ENCODE peak calls at places on chromosomes 1 and 21, in nine cellular contexts. One of them, this sample, is unnamed.

GRCh38 chr1:54335396-54336056 is 70.7 kb downstream of the SSBP3 start:
- DNase-seq in tibial artery: peak; percentile 78
- DNase-seq in lower lobe of right lung: no peak
- DNase-seq in keratinocyte: peak; percentile 73
- DNase-seq in mucosa of descending colon: no peak
- DNase-seq in neural progenitor cell: no peak
- DNase-seq in A549: no peak
- DNase-seq in astrocyte: peak; percentile 90
- DNase-seq in A673: peak; percentile 29
- DNase-seq in this sample: peak; percentile 57

GRCh38 chr1:69082312-69082711 is 485.4 kb upstream of the LRRC7 start:
- DNase-seq in tibial artery: no peak
- DNase-seq in lower lobe of right lung: no peak
- DNase-seq in keratinocyte: no peak
- DNase-seq in mucosa of descending colon: no peak
- DNase-seq in neural progenitor cell: peak; percentile 79
- DNase-seq in A549: no peak
- DNase-seq in astrocyte: no peak
- DNase-seq in A673: peak; percentile 28
- DNase-seq in this sample: no peak

GRCh38 chr1:159172599-159173291 is 1.3 kb downstream of the CADM3 start:
- DNase-seq in tibial artery: peak; percentile 32
- DNase-seq in lower lobe of right lung: no peak
- DNase-seq in keratinocyte: no peak
- DNase-seq in mucosa of descending colon: peak; percentile 23
- DNase-seq in neural progenitor cell: peak; percentile 69
- DNase-seq in A549: no peak
- DNase-seq in astrocyte: no peak
- DNase-seq in A673: no peak
- DNase-seq in this sample: no peak

GRCh38 chr1:27807385-27807784 is 23.2 kb upstream of the PPP1R8 start:
- DNase-seq in tibial artery: no peak
- DNase-seq in lower lobe of right lung: no peak
- DNase-seq in keratinocyte: no peak
- DNase-seq in mucosa of descending colon: no peak
- DNase-seq in neural progenitor cell: no peak
- DNase-seq in A549: no peak
- DNase-seq in astrocyte: no peak
- DNase-seq in A673: peak; percentile 23
- DNase-seq in this sample: no peak

GRCh38 chr1:241021286-241021685 is 335.7 kb downstream of the RGS7 start:
- DNase-seq in tibial artery: no peak
- DNase-seq in lower lobe of right lung: no peak
- DNase-seq in keratinocyte: no peak
- DNase-seq in mucosa of descending colon: no peak
- DNase-seq in neural progenitor cell: no peak
- DNase-seq in A549: no peak
- DNase-seq in astrocyte: no peak
- DNase-seq in A673: no peak
- DNase-seq in this sample: no peak

GRCh38 chr21:34967509-34968289 is 81.4 kb downstream of the RUNX1 start:
- DNase-seq in tibial artery: no peak
- DNase-seq in lower lobe of right lung: no peak
- DNase-seq in keratinocyte: no peak
- DNase-seq in mucosa of descending colon: no peak
- DNase-seq in neural progenitor cell: no peak
- DNase-seq in A549: no peak
- DNase-seq in astrocyte: no peak
- DNase-seq in A673: no peak
- DNase-seq in this sample: no peak

GRCh38 chr1:35568975-35569395 is 4.1 kb upstream of the TFAP2E start:
- DNase-seq in tibial artery: no peak
- DNase-seq in lower lobe of right lung: peak; percentile 69
- DNase-seq in keratinocyte: no peak
- DNase-seq in mucosa of descending colon: peak; percentile 69
- DNase-seq in neural progenitor cell: peak; percentile 80
- DNase-seq in A549: peak; percentile 53
- DNase-seq in astrocyte: no peak
- DNase-seq in A673: peak; percentile 79
- DNase-seq in this sample: no peak

GRCh38 chr1:10838541-10838940 is 42.1 kb upstream of the CASZ1 start:
- DNase-seq in tibial artery: no peak
- DNase-seq in lower lobe of right lung: no peak
- DNase-seq in keratinocyte: no peak
- DNase-seq in mucosa of descending colon: no peak
- DNase-seq in neural progenitor cell: no peak
- DNase-seq in A549: no peak
- DNase-seq in astrocyte: no peak
- DNase-seq in A673: no peak
- DNase-seq in this sample: no peak

GRCh38 chr1:25945756-25946155 is 39.5 kb upstream of the STMN1 start:
- DNase-seq in tibial artery: no peak
- DNase-seq in lower lobe of right lung: no peak
- DNase-seq in keratinocyte: no peak
- DNase-seq in mucosa of descending colon: no peak
- DNase-seq in neural progenitor cell: peak; percentile 70
- DNase-seq in A549: no peak
- DNase-seq in astrocyte: no peak
- DNase-seq in A673: peak; percentile 66
- DNase-seq in this sample: no peak

GRCh38 chr1:55519937-55520683 is 304.9 kb upstream of the USP24 start:
- DNase-seq in tibial artery: no peak
- DNase-seq in lower lobe of right lung: no peak
- DNase-seq in keratinocyte: no peak
- DNase-seq in mucosa of descending colon: no peak
- DNase-seq in neural progenitor cell: no peak
- DNase-seq in A549: no peak
- DNase-seq in astrocyte: no peak
- DNase-seq in A673: no peak
- DNase-seq in this sample: no peak

GRCh38 chr1:109083923-109084322 is 6.6 kb upstream of the TMEM167B start:
- DNase-seq in tibial artery: no peak
- DNase-seq in lower lobe of right lung: no peak
- DNase-seq in keratinocyte: no peak
- DNase-seq in mucosa of descending colon: no peak
- DNase-seq in neural progenitor cell: no peak
- DNase-seq in A549: no peak
- DNase-seq in astrocyte: no peak
- DNase-seq in A673: no peak
- DNase-seq in this sample: no peak

GRCh38 chr1:17502326-17502778 is 37.1 kb upstream of the ARHGEF10L start:
- DNase-seq in tibial artery: peak; percentile 94
- DNase-seq in lower lobe of right lung: peak; percentile 89
- DNase-seq in keratinocyte: no peak
- DNase-seq in mucosa of descending colon: peak; percentile 94
- DNase-seq in neural progenitor cell: peak; percentile 92
- DNase-seq in A549: peak; percentile 68
- DNase-seq in astrocyte: peak; percentile 64
- DNase-seq in A673: peak; percentile 75
- DNase-seq in this sample: peak; percentile 81

GRCh38 chr1:164423136-164423535 is 135.8 kb upstream of the PBX1 start:
- DNase-seq in tibial artery: no peak
- DNase-seq in lower lobe of right lung: no peak
- DNase-seq in keratinocyte: no peak
- DNase-seq in mucosa of descending colon: no peak
- DNase-seq in neural progenitor cell: no peak
- DNase-seq in A549: no peak
- DNase-seq in astrocyte: peak; percentile 51
- DNase-seq in A673: no peak
- DNase-seq in this sample: no peak

GRCh38 chr21:44878053-44878982 is 4.8 kb upstream of the PTTG1IP start:
- DNase-seq in tibial artery: no peak
- DNase-seq in lower lobe of right lung: no peak
- DNase-seq in keratinocyte: no peak
- DNase-seq in mucosa of descending colon: peak; percentile 25
- DNase-seq in neural progenitor cell: no peak
- DNase-seq in A549: peak; percentile 58
- DNase-seq in astrocyte: no peak
- DNase-seq in A673: no peak
- DNase-seq in this sample: no peak

GRCh38 chr21:15005391-15005790 is 59.4 kb downstream of the NRIP1 start:
- DNase-seq in tibial artery: no peak
- DNase-seq in lower lobe of right lung: no peak
- DNase-seq in keratinocyte: no peak
- DNase-seq in mucosa of descending colon: no peak
- DNase-seq in neural progenitor cell: peak; percentile 26
- DNase-seq in A549: no peak
- DNase-seq in astrocyte: no peak
- DNase-seq in A673: no peak
- DNase-seq in this sample: no peak

GRCh38 chr1:91650764-91651163 is 150.1 kb downstream of the CDC7 start:
- DNase-seq in tibial artery: peak; percentile 93
- DNase-seq in lower lobe of right lung: no peak
- DNase-seq in keratinocyte: peak; percentile 65
- DNase-seq in mucosa of descending colon: no peak
- DNase-seq in neural progenitor cell: no peak
- DNase-seq in A549: peak; percentile 49
- DNase-seq in astrocyte: peak; percentile 97
- DNase-seq in A673: no peak
- DNase-seq in this sample: peak; percentile 50

GRCh38 chr1:225842788-225843425 is 33.0 kb downstream of the EPHX1 start:
- DNase-seq in tibial artery: no peak
- DNase-seq in lower lobe of right lung: no peak
- DNase-seq in keratinocyte: no peak
- DNase-seq in mucosa of descending colon: no peak
- DNase-seq in neural progenitor cell: no peak
- DNase-seq in A549: no peak
- DNase-seq in astrocyte: no peak
- DNase-seq in A673: no peak
- DNase-seq in this sample: no peak
- TF ChIP-seq CTCF in tibial artery: no peak
- TF ChIP-seq CTCF in lower lobe of right lung: no peak
- TF ChIP-seq CTCF in keratinocyte: no peak
- TF ChIP-seq CTCF in mucosa of descending colon: no peak
- TF ChIP-seq CTCF in neural progenitor cell: no peak
- TF ChIP-seq CTCF in A549: no peak
- TF ChIP-seq CTCF in astrocyte: no peak
- TF ChIP-seq CTCF in A673: no peak
- TF ChIP-seq CTCF in this sample: no peak

DNA sequence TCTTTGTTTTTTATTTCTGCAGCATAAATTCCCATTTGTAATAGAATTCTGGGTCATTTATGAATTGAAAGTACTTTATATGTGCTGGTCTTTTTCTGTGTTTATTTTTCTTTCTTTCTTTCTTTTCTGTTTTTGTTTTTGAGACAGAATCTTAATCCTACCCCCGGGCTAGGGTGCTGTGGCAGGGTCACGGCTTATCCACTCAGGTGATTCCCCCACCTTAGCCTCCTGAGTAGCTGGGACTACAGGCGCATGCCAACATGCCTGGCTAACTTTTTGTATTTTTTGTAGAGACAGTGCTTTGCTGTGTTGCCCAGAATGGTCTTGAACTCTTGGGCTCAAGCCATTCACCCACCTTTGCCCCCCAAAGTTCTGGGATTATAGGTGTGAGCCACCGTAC is 18.7 kb downstream of the RAP1A start:
- DNase-seq in tibial artery: no peak
- DNase-seq in lower lobe of right lung: no peak
- DNase-seq in keratinocyte: no peak
- DNase-seq in mucosa of descending colon: no peak
- DNase-seq in neural progenitor cell: no peak
- DNase-seq in A549: no peak
- DNase-seq in astrocyte: no peak
- DNase-seq in A673: no peak
- DNase-seq in this sample: no peak
- H3K4me1 ChIP-seq in tibial artery: no peaks in the 10 kb centered on the region
- H3K4me1 ChIP-seq in lower lobe of right lung: peaks cover 30% of the 10 kb centered on the region
- H3K4me1 ChIP-seq in keratinocyte: peaks cover 3% of the 10 kb centered on the region
- H3K4me1 ChIP-seq in mucosa of descending colon: peaks cover 39% of the 10 kb centered on the region
- H3K4me1 ChIP-seq in neural progenitor cell: peaks cover 4% of the 10 kb centered on the region
- H3K4me1 ChIP-seq in A549: no peaks in the 10 kb centered on the region
- H3K4me1 ChIP-seq in astrocyte: no peaks in the 10 kb centered on the region
- H3K4me1 ChIP-seq in A673: no peaks in the 10 kb centered on the region
- H3K4me1 ChIP-seq in this sample: peaks cover 50% of the 10 kb centered on the region

DNA sequence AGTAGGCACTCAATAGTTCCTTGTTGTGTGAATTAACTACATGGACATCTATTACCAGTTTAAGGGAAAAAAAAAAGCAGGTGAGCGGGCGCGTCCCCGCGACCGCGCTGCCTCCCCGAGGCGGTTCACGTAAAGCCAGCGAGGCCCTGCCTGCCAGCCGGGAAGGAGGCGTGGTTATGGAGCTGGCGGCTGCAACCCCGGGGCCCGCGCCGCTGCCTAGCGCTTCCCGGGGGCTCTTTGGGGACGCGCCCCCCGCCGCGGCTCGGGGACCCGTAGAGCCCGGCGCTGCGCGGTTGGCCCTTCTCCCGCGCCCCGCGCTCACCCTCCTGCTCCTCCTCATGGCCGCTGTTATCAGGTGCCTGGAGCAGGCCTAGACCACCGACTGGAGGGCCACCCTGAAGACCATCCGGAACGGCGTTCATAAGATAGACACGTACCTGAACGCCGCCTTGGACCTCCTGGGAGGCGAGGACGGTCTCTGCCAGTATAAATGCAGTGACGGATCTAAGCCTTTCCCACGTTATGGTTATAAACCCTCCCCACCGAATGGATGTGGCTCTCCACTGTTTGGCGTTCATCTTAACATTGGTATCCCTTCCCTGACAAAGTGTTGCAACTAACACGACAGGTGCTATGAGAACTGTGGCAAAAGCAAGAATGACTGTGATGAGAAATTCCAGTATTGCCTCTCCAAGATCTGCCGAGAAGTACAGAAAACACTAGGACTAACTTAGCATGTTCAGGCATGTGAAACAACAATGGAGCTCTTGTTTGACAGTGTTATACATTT is 2.6 kb upstream of the CC2D1B start:
- DNase-seq in tibial artery: no peak
- DNase-seq in lower lobe of right lung: peak; percentile 77
- DNase-seq in keratinocyte: peak; percentile 36
- DNase-seq in mucosa of descending colon: peak; percentile 81
- DNase-seq in neural progenitor cell: peak; percentile 88
- DNase-seq in A549: peak; percentile 35
- DNase-seq in astrocyte: peak; percentile 15
- DNase-seq in A673: peak; percentile 77
- DNase-seq in this sample: peak; percentile 74
- TF ChIP-seq CTCF in tibial artery: no peak
- TF ChIP-seq CTCF in lower lobe of right lung: no peak
- TF ChIP-seq CTCF in keratinocyte: no peak
- TF ChIP-seq CTCF in mucosa of descending colon: no peak
- TF ChIP-seq CTCF in neural progenitor cell: peak; percentile 34
- TF ChIP-seq CTCF in A549: peak; percentile 7
- TF ChIP-seq CTCF in astrocyte: no peak
- TF ChIP-seq CTCF in A673: peak; percentile 42
- TF ChIP-seq CTCF in this sample: no peak

GRCh38 chr1:179366093-179366800 is 476 bp downstream of the AXDND1 start:
- DNase-seq in tibial artery: no peak
- DNase-seq in lower lobe of right lung: no peak
- DNase-seq in keratinocyte: no peak
- DNase-seq in mucosa of descending colon: no peak
- DNase-seq in neural progenitor cell: peak; percentile 13
- DNase-seq in A549: peak; percentile 7
- DNase-seq in astrocyte: no peak
- DNase-seq in A673: peak; percentile 25
- DNase-seq in this sample: no peak

GRCh38 chr1:179369751-179370341 is 4.1 kb downstream of the AXDND1 start:
- DNase-seq in tibial artery: no peak
- DNase-seq in lower lobe of right lung: no peak
- DNase-seq in keratinocyte: peak; percentile 7
- DNase-seq in mucosa of descending colon: no peak
- DNase-seq in neural progenitor cell: peak; percentile 75
- DNase-seq in A549: peak; percentile 70
- DNase-seq in astrocyte: peak; percentile 37
- DNase-seq in A673: peak; percentile 83
- DNase-seq in this sample: no peak

GRCh38 chr1:179365342-179366092 is at the start of gene AXDND1:
- DNase-seq in tibial artery: peak; percentile 87
- DNase-seq in lower lobe of right lung: peak; percentile 94
- DNase-seq in keratinocyte: peak; percentile 28
- DNase-seq in mucosa of descending colon: peak; percentile 89
- DNase-seq in neural progenitor cell: peak; percentile 81
- DNase-seq in A549: peak; percentile 87
- DNase-seq in astrocyte: peak; percentile 78
- DNase-seq in A673: peak; percentile 95
- DNase-seq in this sample: peak; percentile 94
- H3K4me1 ChIP-seq in tibial artery: no peaks in the 10 kb centered on the region
- H3K4me1 ChIP-seq in lower lobe of right lung: peaks cover 5% of the 10 kb centered on the region
- H3K4me1 ChIP-seq in keratinocyte: peaks cover 4% of the 10 kb centered on the region
- H3K4me1 ChIP-seq in mucosa of descending colon: no peaks in the 10 kb centered on the region
- H3K4me1 ChIP-seq in neural progenitor cell: no peaks in the 10 kb centered on the region
- H3K4me1 ChIP-seq in A549: peaks cover 4% of the 10 kb centered on the region
- H3K4me1 ChIP-seq in astrocyte: peaks cover 5% of the 10 kb centered on the region
- H3K4me1 ChIP-seq in A673: no peaks in the 10 kb centered on the region
- H3K4me1 ChIP-seq in this sample: peaks cover 12% of the 10 kb centered on the region

This sample was measured in left lung.